ENCODE peak calls at places on chromosomes 13 and 19, in nine cellular contexts. A is choroid plexus epithelial cell; I is AG09309; V is sigmoid colon; J is amniotic epithelial cell; S is retinal pigment epithelial cell; B is HS-5; P is EH; F is stimulated activated naive CD4-positive, alpha-beta T cell. Z is an unnamed sample.
A peak's percentile ranks its signal among the peaks of the same experiment; 100 is the strongest.

GRCh38 chr19:6133231-6133630 is 2.2 kb upstream of the ACSBG2 start:
- DNase-seq in P (no peak), A (no peak), S (no peak), B (no peak), J (no peak), F (no peak), V (no peak), I (no peak), Z (no peak)

GRCh38 chr19:8592231-8593009 is 15.2 kb upstream of the MYO1F start:
- DNase-seq in A (peak; percentile 99), S (no peak), P (peak; percentile 87), J (peak; percentile 92), I (peak; percentile 66), F (peak; percentile 97), V (peak; percentile 99), B (no peak), Z (peak; percentile 98)

GRCh38 chr13:58134012-58134411 is 502.5 kb downstream of the PCDH17 start:
- DNase-seq in S (no peak), A (no peak), V (no peak), B (no peak), J (no peak), I (no peak), F (no peak), P (no peak), Z (no peak)

GRCh38 chr19:6963937-6964336 is 57.3 kb downstream of the MBD3L2B start:
- DNase-seq in V (no peak), F (peak; percentile 26), B (no peak), A (no peak), S (no peak), J (no peak), P (no peak), I (no peak), Z (no peak)

GRCh38 chr13:26541678-26542553 is 15.6 kb upstream of the WASF3 start:
- DNase-seq in I (no peak), S (no peak), A (no peak), J (no peak), F (no peak), P (no peak), B (no peak), V (no peak), Z (no peak)

GRCh38 chr13:75368167-75368566 is 113.8 kb downstream of the TBC1D4 start:
- DNase-seq in V (no peak), S (peak; percentile 63), B (no peak), J (peak; percentile 75), I (peak; percentile 83), F (no peak), P (peak; percentile 89), A (peak; percentile 91), Z (no peak)

GRCh38 chr19:5554828-5555227 is 12.9 kb downstream of the TINCR start:
- DNase-seq in J (no peak), S (no peak), F (no peak), A (no peak), I (no peak), P (no peak), V (no peak), B (no peak), Z (no peak)

GRCh38 chr13:30105381-30105780 is 202.0 kb downstream of the KATNAL1 start:
- DNase-seq in S (no peak), A (no peak), J (no peak), P (no peak), V (no peak), B (no peak), F (no peak), I (no peak), Z (no peak)

GRCh38 chr19:55601127-55601526 is 1.0 kb downstream of the ZNF524 start:
- DNase-seq in S (no peak), A (no peak), P (no peak), F (no peak), V (no peak), B (no peak), I (no peak), J (no peak), Z (no peak)

GRCh38 chr19:47049307-47049700 is 880 bp upstream of the TMEM160 start:
- DNase-seq in A (peak; percentile 67), F (no peak), J (peak; percentile 88), V (no peak), B (no peak), P (peak; percentile 91), S (peak; percentile 97), I (peak; percentile 41), Z (no peak)

GRCh38 chr19:39845172-39845571 is 1.0 kb downstream of the FBL start:
- DNase-seq in S (no peak), A (no peak), V (no peak), I (no peak), J (no peak), P (no peak), B (no peak), F (no peak), Z (no peak)

GRCh38 chr19:12670159-12670928 is 3.7 kb downstream of the WDR83 start:
- DNase-seq in S (no peak), A (no peak), F (no peak), J (no peak), B (no peak), P (no peak), I (no peak), V (no peak), Z (no peak)

GRCh38 chr19:43765109-43765876 is 10.5 kb upstream of the SMG9 start:
- DNase-seq in V (peak; percentile 87), B (peak; percentile 94), A (peak; percentile 92), F (peak; percentile 44), P (peak; percentile 99), S (no peak), I (peak; percentile 90), J (peak; percentile 96), Z (peak; percentile 89)

GRCh38 chr13:38024431-38024830 is 154.9 kb upstream of the TRPC4 start:
- DNase-seq in A (peak; percentile 46), S (peak; percentile 40), P (peak; percentile 62), I (no peak), J (no peak), F (no peak), V (no peak), B (no peak), Z (no peak)

GRCh38 chr13:113220141-113220598 is 10.8 kb downstream of the CUL4A start:
- DNase-seq in B (no peak), P (no peak), I (no peak), V (no peak), J (peak; percentile 10), F (no peak), A (peak; percentile 48), S (no peak), Z (no peak)

GRCh38 chr13:26660761-26661160 is 99.8 kb downstream of the GPR12 start:
- DNase-seq in A (no peak), F (no peak), I (no peak), V (no peak), P (no peak), B (no peak), S (no peak), J (no peak), Z (no peak)

GRCh38 chr19:6685482-6685881 is 15.5 kb upstream of the TNFSF14 start:
- DNase-seq in A (no peak), I (no peak), V (no peak), P (no peak), J (no peak), F (no peak), S (no peak), B (no peak), Z (no peak)

GRCh38 chr13:22194106-22194810 is 523.4 kb downstream of the FGF9 start:
- DNase-seq in F (no peak), J (no peak), V (no peak), I (no peak), S (no peak), B (no peak), P (no peak), A (no peak), Z (no peak)

GRCh38 chr13:30319130-30319529 is 11.8 kb upstream of the KATNAL1 start:
- DNase-seq in A (no peak), J (no peak), I (no peak), F (no peak), B (no peak), V (no peak), P (no peak), S (no peak), Z (no peak)

GRCh38 chr13:43918636-43919035 is 38.9 kb downstream of the LACC1 start:
- DNase-seq in F (no peak), P (no peak), I (no peak), A (no peak), J (no peak), V (no peak), B (no peak), S (no peak), Z (no peak)

GRCh38 chr13:48265217-48265815 is 32.3 kb downstream of the ITM2B start:
- DNase-seq in B (no peak), S (no peak), I (no peak), F (peak; percentile 23), J (no peak), P (no peak), V (no peak), A (no peak), Z (no peak)

GRCh38 chr13:26873174-26873698 is 112.7 kb upstream of the GPR12 start:
- DNase-seq in V (no peak), A (no peak), B (no peak), P (no peak), F (no peak), S (no peak), I (no peak), J (no peak), Z (no peak)

GRCh38 chr13:42405665-42406390 is 133.9 kb downstream of the AKAP11 start:
- DNase-seq in B (peak; percentile 14), F (no peak), P (peak; percentile 20), J (no peak), V (no peak), S (no peak), I (no peak), A (peak; percentile 77), Z (no peak)

GRCh38 chr19:47296036-47296435 is 13.6 kb upstream of the C5AR1 start:
- DNase-seq in A (peak; percentile 89), F (peak; percentile 79), I (no peak), V (peak; percentile 79), B (no peak), J (peak; percentile 69), S (no peak), P (peak; percentile 80), Z (peak; percentile 79)

GRCh38 chr13:37058801-37059135 is 720 bp downstream of the SUPT20H start:
- DNase-seq in I (no peak), F (peak; percentile 74), B (peak; percentile 1), A (peak; percentile 43), P (no peak), S (peak; percentile 4), V (no peak), J (no peak), Z (no peak)

GRCh38 chr19:46963093-46963734 is 56.4 kb upstream of the NPAS1 start:
- DNase-seq in P (peak; percentile 98), V (no peak), F (no peak), B (peak; percentile 96), A (peak; percentile 87), S (no peak), I (peak; percentile 94), J (peak; percentile 92), Z (peak; percentile 17)

GRCh38 chr19:34332027-34332786 is 32.8 kb upstream of the GPI start:
- DNase-seq in I (no peak), P (peak; percentile 11), J (no peak), A (no peak), V (no peak), S (no peak), F (no peak), B (no peak), Z (no peak)

GRCh38 chr13:62747629-62748028 is 1332.0 kb upstream of the PCDH20 start:
- DNase-seq in P (peak; percentile 4), S (no peak), J (no peak), I (no peak), B (peak; percentile 13), F (no peak), A (peak; percentile 8), V (no peak), Z (no peak)

GRCh38 chr19:2663920-2664571 is 38.4 kb downstream of the GNG7 start:
- DNase-seq in A (no peak), P (no peak), I (no peak), J (no peak), V (no peak), F (no peak), B (no peak), S (no peak), Z (no peak)

GRCh38 chr19:8531470-8531869 is 17.5 kb upstream of the ZNF414 start:
- DNase-seq in S (no peak), I (no peak), J (no peak), V (no peak), A (no peak), B (no peak), P (no peak), F (no peak), Z (no peak)

GRCh38 chr19:33430674-33431277 is 57.3 kb downstream of the CEBPG start:
- DNase-seq in A (peak; percentile 79), I (no peak), V (peak; percentile 69), P (peak; percentile 70), B (no peak), J (peak; percentile 37), F (peak; percentile 76), S (no peak), Z (peak; percentile 77)

Z was measured in aorta.